ENCODE peak calls at places on chromosomes 7 and 10, in five cellular contexts. W is astrocyte of the cerebellum, O is bronchial epithelial cell, S is hepatocyte, E is endodermal cell. P is an unnamed sample.

GRCh38 chr7:106217089-106217542 is 67.7 kb downstream of the NAMPT start:
- DNase-seq in W (no peak), O (peak), S (peak), E (peak), P (no peak)

GRCh38 chr7:27191081-27191715 is 6.2 kb upstream of the HOXA11 start:
- DNase-seq in W (no peak), O (no peak), S (no peak), E (peak), P (no peak)

GRCh38 chr7:157411580-157411979 is 74.8 kb downstream of the DNAJB6 start:
- DNase-seq in W (no peak), O (no peak), S (no peak), E (peak), P (no peak)

GRCh38 chr7:128945668-128946366 is 8.1 kb downstream of the IRF5 start:
- DNase-seq in W (no peak), O (no peak), S (no peak), E (no peak), P (no peak)

GRCh38 chr10:14182781-14183180 is 147.9 kb downstream of the FRMD4A start:
- DNase-seq in W (no peak), O (no peak), S (no peak), E (no peak), P (no peak)

GRCh38 chr7:114874170-114874569 is 47.7 kb upstream of the MDFIC start:
- DNase-seq in W (no peak), O (no peak), S (no peak), E (no peak), P (no peak)

GRCh38 chr10:72340510-72340895 is 14.2 kb downstream of the DNAJB12 start:
- DNase-seq in W (no peak), O (no peak), S (peak), E (peak), P (peak)

GRCh38 chr10:86795353-86795752 is 38.9 kb downstream of the BMPR1A start:
- DNase-seq in W (peak), O (peak), S (peak), E (no peak), P (no peak)

GRCh38 chr10:44706745-44707144 is 204.4 kb upstream of the TMEM72 start:
- DNase-seq in W (peak), O (peak), S (no peak), E (no peak), P (no peak)

GRCh38 chr7:46539892-46540483 is 618.9 kb upstream of the IGFBP3 start:
- DNase-seq in W (no peak), O (no peak), S (no peak), E (peak), P (no peak)

GRCh38 chr10:110141185-110141584 is 66.2 kb upstream of the MXI1 start:
- DNase-seq in W (no peak), O (peak), S (peak), E (no peak), P (no peak)

GRCh38 chr10:133353202-133353959 is 4.4 kb downstream of the FUOM start:
- DNase-seq in W (no peak), O (no peak), S (no peak), E (peak), P (no peak)

GRCh38 chr7:104960741-104961479 is 53.1 kb upstream of the KMT2E start:
- DNase-seq in W (no peak), O (peak), S (no peak), E (no peak), P (no peak)

GRCh38 chr7:72603073-72603472 is 190.9 kb upstream of the CALN1 start:
- DNase-seq in W (no peak), O (no peak), S (no peak), E (no peak), P (no peak)

DNA sequence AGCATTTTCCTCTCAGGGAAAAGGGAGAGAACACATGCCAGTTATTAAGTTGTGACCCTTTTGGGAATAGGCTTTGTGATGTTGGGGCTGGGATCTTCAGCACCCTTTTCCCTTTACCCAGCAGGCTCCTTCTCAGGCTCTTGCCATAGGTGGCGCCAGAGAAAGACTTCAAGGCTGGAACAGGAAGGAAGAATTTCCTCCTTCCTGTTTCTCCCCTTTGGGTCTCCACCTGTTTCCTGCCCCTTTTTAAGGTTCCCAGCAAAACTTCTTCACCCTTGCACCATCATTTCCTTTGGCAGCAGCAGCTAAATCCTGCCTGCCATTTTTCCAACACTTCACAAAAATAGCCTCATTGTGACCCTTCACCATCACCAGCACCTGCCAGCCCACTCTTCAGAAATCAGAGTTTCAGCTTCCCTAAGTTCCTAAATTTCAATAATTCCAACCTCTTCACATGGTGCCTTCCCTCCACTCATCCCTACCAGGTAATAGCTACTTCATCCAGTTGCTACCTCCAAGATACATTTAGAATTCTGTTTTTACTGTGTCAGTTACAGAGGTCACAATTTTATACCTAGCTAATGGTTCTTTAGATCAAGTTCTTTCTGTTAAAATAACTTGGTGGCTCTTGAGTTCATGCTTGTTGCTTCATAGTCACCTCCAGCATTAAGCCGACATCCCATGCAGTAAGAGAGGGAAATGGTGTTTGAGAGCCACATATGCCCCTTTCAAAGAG is 22.4 kb upstream of the FOXK1 start:
- DNase-seq in W (no peak), O (no peak), S (no peak), E (peak), P (peak)
- TF ChIP-seq CTCF in W (no peak), O (no peak), S (no peak), E (peak), P (no peak)

DNA sequence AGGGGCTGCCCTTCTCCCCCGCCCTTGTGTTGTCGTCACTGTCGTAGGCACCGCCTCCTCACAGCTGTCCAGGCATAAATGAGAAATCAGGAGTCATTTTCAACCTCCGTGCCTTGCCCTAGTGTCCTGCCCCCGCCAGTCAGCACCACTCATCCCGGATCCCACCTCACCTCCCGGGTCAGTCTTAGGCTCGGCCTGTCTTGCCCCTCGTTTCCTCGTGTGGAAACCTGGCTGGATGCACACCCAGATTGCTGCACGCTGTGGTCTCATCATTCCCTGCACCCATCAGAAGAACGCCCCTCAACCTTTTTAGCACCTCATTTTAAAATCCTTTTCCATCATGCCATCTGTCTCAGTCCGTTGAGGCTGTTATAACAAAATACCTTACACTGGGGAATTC is 213.1 kb downstream of the HECW1 start:
- DNase-seq in W (no peak), O (no peak), S (no peak), E (no peak), P (no peak)
- TF ChIP-seq CTCF in W (no peak), O (no peak), S (no peak), E (no peak), P (no peak)

GRCh38 chr10:43377393-43377883 is 6.0 kb downstream of the FXYD4 start:
- DNase-seq in W (no peak), O (peak), S (peak), E (peak), P (no peak)
- TF ChIP-seq CTCF in W (no peak), O (peak), S (peak), E (peak), P (no peak)

GRCh38 chr7:38563736-38564135 is 67.4 kb downstream of the AMPH start:
- DNase-seq in W (no peak), O (no peak), S (no peak), E (no peak), P (no peak)
- TF ChIP-seq CTCF in W (no peak), O (no peak), S (no peak), E (no peak), P (no peak)

DNA sequence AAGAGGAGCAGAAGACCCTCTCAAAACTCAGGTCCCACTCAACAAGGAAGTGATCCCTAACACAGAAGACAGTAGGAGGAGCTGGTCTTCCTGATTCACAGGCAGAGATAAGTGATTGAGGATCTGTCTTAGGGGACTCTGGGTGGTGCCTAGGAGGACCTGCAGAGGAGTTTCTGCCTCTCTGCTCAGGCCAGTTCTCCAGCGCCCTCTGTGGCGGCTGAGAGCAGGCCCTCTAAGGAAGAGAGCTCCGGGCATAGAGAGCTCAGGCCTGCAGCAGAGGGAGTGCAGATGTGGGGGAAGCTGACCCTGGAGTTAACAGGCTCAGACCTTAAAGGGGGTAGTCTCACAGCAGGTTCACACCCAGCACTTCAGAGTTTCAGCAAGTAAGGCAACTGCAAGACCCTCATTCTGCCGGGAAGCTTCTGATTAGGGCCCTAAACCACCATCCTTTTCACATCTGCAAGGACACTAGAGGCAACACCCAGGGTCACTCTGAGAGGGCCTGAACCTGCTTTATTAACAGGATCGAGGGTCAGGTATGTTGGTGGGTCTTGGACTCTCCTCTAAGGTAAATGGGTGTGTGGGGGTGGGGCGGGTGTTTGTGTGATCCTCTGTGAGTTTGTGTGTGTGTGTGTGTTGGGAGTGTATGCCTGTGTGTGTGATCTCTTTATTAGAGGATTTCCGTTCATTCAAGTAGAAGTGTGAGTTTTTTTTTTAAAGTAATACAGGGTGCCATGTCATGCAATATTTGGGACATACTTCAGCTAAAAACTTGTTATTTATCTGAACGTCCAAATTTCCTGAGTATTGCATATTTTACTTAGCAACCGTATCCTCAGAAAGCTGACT is 57.6 kb upstream of the TARP start:
- DNase-seq in W (no peak), O (no peak), S (no peak), E (peak), P (no peak)
- TF ChIP-seq CTCF in W (no peak), O (no peak), S (no peak), E (peak), P (no peak)

GRCh38 chr7:64618785-64619456 is 47.0 kb upstream of the ZNF107 start:
- DNase-seq in W (peak), O (peak), S (no peak), E (no peak), P (peak)

GRCh38 chr7:64625114-64626082 is 40.5 kb upstream of the ZNF107 start:
- DNase-seq in W (no peak), O (no peak), S (no peak), E (no peak), P (no peak)

GRCh38 chr7:64626083-64626469 is 39.9 kb upstream of the ZNF107 start:
- DNase-seq in W (no peak), O (peak), S (no peak), E (no peak), P (no peak)

GRCh38 chr7:64619705-64620104 is 46.2 kb upstream of the ZNF107 start:
- DNase-seq in W (no peak), O (no peak), S (no peak), E (no peak), P (no peak)

DNA sequence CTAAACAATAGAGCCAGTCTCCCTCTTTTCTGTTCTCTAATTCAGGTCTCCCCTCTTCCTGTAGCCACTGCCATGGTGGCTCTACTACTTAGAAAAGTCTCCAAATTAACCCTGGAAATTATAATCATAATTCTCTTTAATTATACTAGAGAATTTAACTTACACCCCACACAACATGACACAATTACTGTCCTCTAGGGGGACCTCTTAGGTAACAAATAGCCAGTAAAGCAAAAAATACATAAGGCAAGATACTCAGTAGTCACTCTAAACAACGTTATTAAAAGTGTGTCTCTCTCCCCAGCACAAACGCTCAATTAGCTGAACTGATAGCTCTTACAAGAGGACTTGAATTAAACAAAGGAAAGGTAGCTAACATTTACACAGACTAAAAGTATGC is 44.3 kb upstream of the ZNF107 start:
- DNase-seq in W (no peak), O (no peak), S (no peak), E (no peak), P (no peak)
- TF ChIP-seq CTCF in W (no peak), O (no peak), S (no peak), E (no peak), P (no peak)

DNA sequence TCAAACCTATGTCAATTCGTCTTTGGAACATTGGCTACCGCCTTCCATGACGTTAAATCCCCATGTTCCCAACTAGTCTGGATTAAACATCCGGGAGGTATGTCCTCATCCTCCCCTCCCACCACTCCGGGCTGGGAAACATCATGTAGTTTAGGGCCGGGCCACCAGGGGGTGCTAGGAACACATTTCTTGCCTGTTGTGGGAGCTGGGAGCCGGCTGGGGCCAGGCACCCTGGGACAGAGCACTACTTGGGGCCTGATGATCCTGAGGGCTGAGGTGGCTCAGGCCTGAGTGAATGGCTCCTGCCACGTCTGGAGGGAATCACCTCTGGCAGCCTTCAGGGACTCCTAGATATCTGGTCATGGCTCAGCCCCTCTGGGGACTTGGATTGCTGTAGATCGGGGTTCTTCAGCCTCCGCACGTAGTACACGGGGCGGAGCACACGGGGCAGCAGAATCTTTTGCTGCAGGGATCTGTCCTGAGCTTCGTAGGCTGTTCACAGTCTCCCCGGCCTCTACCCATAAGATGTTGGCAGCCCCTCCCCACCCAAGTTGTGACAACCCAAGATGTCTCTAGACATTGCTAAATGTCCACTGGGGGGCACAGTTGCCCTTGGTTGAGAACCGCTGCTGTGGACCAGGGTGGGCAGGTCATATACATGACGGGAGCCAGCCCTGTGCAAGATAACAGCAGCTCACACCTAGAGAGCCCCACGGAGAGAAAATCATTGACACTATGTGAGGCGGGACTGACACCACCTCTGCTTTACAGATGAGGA is 141.2 kb upstream of the ZNF716 start:
- DNase-seq in W (no peak), O (no peak), S (no peak), E (peak), P (no peak)
- TF ChIP-seq CTCF in W (no peak), O (no peak), S (no peak), E (peak), P (no peak)

GRCh38 chr7:54546081-54546985 is 4.2 kb downstream of the VSTM2A start:
- DNase-seq in W (no peak), O (no peak), S (peak), E (peak), P (peak)
- TF ChIP-seq CTCF in W (peak), O (peak), S (peak), E (peak), P (peak)

GRCh38 chr7:2403718-2404648 is 572 bp downstream of the CHST12 start:
- DNase-seq in W (no peak), O (no peak), S (peak), E (peak), P (peak)
- TF ChIP-seq CTCF in W (peak), O (peak), S (no peak), E (peak), P (no peak)

P was measured in endothelial cell.